ENCODE peak calls at places on chromosomes 6 and 20, in nine cellular contexts. One of them, this sample, is unnamed.

GRCh38 chr20:56826306-56826970 is 197.3 kb downstream of the TFAP2C start:
- DNase-seq in stimulated activated effector memory CD8-positive, alpha-beta T cell treated with anti-CD3 and anti-CD28 coated beads, Interleukin-12 subunit alpha, Interleukin-12 subunit beta, amount 100 ng/mL, for 72 hours: no peak
- DNase-seq in heart right ventricle: no peak
- DNase-seq in endodermal cell: no peak
- DNase-seq in NCI-H2107: no peak
- DNase-seq in head of caudate nucleus: no peak
- DNase-seq in NCI-H345: no peak
- DNase-seq in A172: no peak
- DNase-seq in thoracic aorta: no peak
- DNase-seq in this sample: no peak

GRCh38 chr6:130152908-130153510 is 69.7 kb downstream of the SAMD3 start:
- DNase-seq in stimulated activated effector memory CD8-positive, alpha-beta T cell treated with anti-CD3 and anti-CD28 coated beads, Interleukin-12 subunit alpha, Interleukin-12 subunit beta, amount 100 ng/mL, for 72 hours: no peak
- DNase-seq in heart right ventricle: no peak
- DNase-seq in endodermal cell: no peak
- DNase-seq in NCI-H2107: no peak
- DNase-seq in head of caudate nucleus: no peak
- DNase-seq in NCI-H345: no peak
- DNase-seq in A172: no peak
- DNase-seq in thoracic aorta: no peak
- DNase-seq in this sample: no peak

GRCh38 chr20:58822175-58822574 is 28.5 kb downstream of the GNAS-AS1 start:
- DNase-seq in stimulated activated effector memory CD8-positive, alpha-beta T cell treated with anti-CD3 and anti-CD28 coated beads, Interleukin-12 subunit alpha, Interleukin-12 subunit beta, amount 100 ng/mL, for 72 hours: no peak
- DNase-seq in heart right ventricle: no peak
- DNase-seq in endodermal cell: no peak
- DNase-seq in NCI-H2107: no peak
- DNase-seq in head of caudate nucleus: no peak
- DNase-seq in NCI-H345: no peak
- DNase-seq in A172: no peak
- DNase-seq in thoracic aorta: no peak
- DNase-seq in this sample: no peak

GRCh38 chr20:32062776-32063170 is 10.7 kb downstream of the HCK start:
- DNase-seq in stimulated activated effector memory CD8-positive, alpha-beta T cell treated with anti-CD3 and anti-CD28 coated beads, Interleukin-12 subunit alpha, Interleukin-12 subunit beta, amount 100 ng/mL, for 72 hours: no peak
- DNase-seq in heart right ventricle: peak; percentile 54
- DNase-seq in endodermal cell: no peak
- DNase-seq in NCI-H2107: no peak
- DNase-seq in head of caudate nucleus: peak; percentile 39
- DNase-seq in NCI-H345: no peak
- DNase-seq in A172: no peak
- DNase-seq in thoracic aorta: no peak
- DNase-seq in this sample: no peak

GRCh38 chr6:36668601-36669390 is 9.7 kb upstream of the CDKN1A start:
- DNase-seq in stimulated activated effector memory CD8-positive, alpha-beta T cell treated with anti-CD3 and anti-CD28 coated beads, Interleukin-12 subunit alpha, Interleukin-12 subunit beta, amount 100 ng/mL, for 72 hours: no peak
- DNase-seq in heart right ventricle: no peak
- DNase-seq in endodermal cell: no peak
- DNase-seq in NCI-H2107: no peak
- DNase-seq in head of caudate nucleus: no peak
- DNase-seq in NCI-H345: no peak
- DNase-seq in A172: no peak
- DNase-seq in thoracic aorta: no peak
- DNase-seq in this sample: no peak

GRCh38 chr6:42569102-42570028 is 5.5 kb downstream of the UBR2 start:
- DNase-seq in stimulated activated effector memory CD8-positive, alpha-beta T cell treated with anti-CD3 and anti-CD28 coated beads, Interleukin-12 subunit alpha, Interleukin-12 subunit beta, amount 100 ng/mL, for 72 hours: no peak
- DNase-seq in heart right ventricle: no peak
- DNase-seq in endodermal cell: no peak
- DNase-seq in NCI-H2107: no peak
- DNase-seq in head of caudate nucleus: no peak
- DNase-seq in NCI-H345: no peak
- DNase-seq in A172: peak; percentile 76
- DNase-seq in thoracic aorta: no peak
- DNase-seq in this sample: no peak

GRCh38 chr6:135306740-135307420 is 125.8 kb downstream of the MYB start:
- DNase-seq in stimulated activated effector memory CD8-positive, alpha-beta T cell treated with anti-CD3 and anti-CD28 coated beads, Interleukin-12 subunit alpha, Interleukin-12 subunit beta, amount 100 ng/mL, for 72 hours: no peak
- DNase-seq in heart right ventricle: no peak
- DNase-seq in endodermal cell: no peak
- DNase-seq in NCI-H2107: no peak
- DNase-seq in head of caudate nucleus: no peak
- DNase-seq in NCI-H345: no peak
- DNase-seq in A172: no peak
- DNase-seq in thoracic aorta: no peak
- DNase-seq in this sample: no peak

GRCh38 chr6:123747515-123747914 is 56.1 kb upstream of the NKAIN2 start:
- DNase-seq in stimulated activated effector memory CD8-positive, alpha-beta T cell treated with anti-CD3 and anti-CD28 coated beads, Interleukin-12 subunit alpha, Interleukin-12 subunit beta, amount 100 ng/mL, for 72 hours: no peak
- DNase-seq in heart right ventricle: no peak
- DNase-seq in endodermal cell: no peak
- DNase-seq in NCI-H2107: no peak
- DNase-seq in head of caudate nucleus: no peak
- DNase-seq in NCI-H345: no peak
- DNase-seq in A172: no peak
- DNase-seq in thoracic aorta: no peak
- DNase-seq in this sample: no peak

GRCh38 chr20:50658804-50659380 is 32.5 kb downstream of the RIPOR3 start:
- DNase-seq in stimulated activated effector memory CD8-positive, alpha-beta T cell treated with anti-CD3 and anti-CD28 coated beads, Interleukin-12 subunit alpha, Interleukin-12 subunit beta, amount 100 ng/mL, for 72 hours: no peak
- DNase-seq in heart right ventricle: peak; percentile 51
- DNase-seq in endodermal cell: no peak
- DNase-seq in NCI-H2107: no peak
- DNase-seq in head of caudate nucleus: no peak
- DNase-seq in NCI-H345: no peak
- DNase-seq in A172: no peak
- DNase-seq in thoracic aorta: no peak
- DNase-seq in this sample: no peak